ENCODE peak calls at places on chromosomes 7 and 10, in seven cellular contexts. One of them, this sample, is unnamed.

GRCh38 chr7:31640329-31640728 is 46.7 kb upstream of the PPP1R17 start:
- DNase-seq in AG10803: no peak
- DNase-seq in brain microvascular endothelial cell: no peak
- DNase-seq in CD8-positive, alpha-beta T cell: no peak
- DNase-seq in breast epithelium: no peak
- DNase-seq in lower lobe of right lung: no peak
- DNase-seq in WERI-Rb-1: no peak
- DNase-seq in this sample: no peak

GRCh38 chr10:21675157-21675796 is 141.2 kb downstream of the MLLT10 start:
- DNase-seq in breast epithelium: no peak
- DNase-seq in WERI-Rb-1: peak; percentile 14
- DNase-seq in lower lobe of right lung: no peak
- DNase-seq in AG10803: peak; percentile 32
- DNase-seq in CD8-positive, alpha-beta T cell: no peak
- DNase-seq in brain microvascular endothelial cell: peak; percentile 14
- DNase-seq in this sample: no peak

GRCh38 chr7:148584154-148584827 is 6.3 kb upstream of the C7orf33 start:
- DNase-seq in WERI-Rb-1: no peak
- DNase-seq in breast epithelium: no peak
- DNase-seq in AG10803: no peak
- DNase-seq in lower lobe of right lung: no peak
- DNase-seq in CD8-positive, alpha-beta T cell: no peak
- DNase-seq in brain microvascular endothelial cell: no peak
- DNase-seq in this sample: no peak

GRCh38 chr7:150803161-150803860 is 2.7 kb downstream of the TMEM176A start:
- DNase-seq in CD8-positive, alpha-beta T cell: no peak
- DNase-seq in WERI-Rb-1: peak; percentile 66
- DNase-seq in AG10803: no peak
- DNase-seq in breast epithelium: no peak
- DNase-seq in lower lobe of right lung: no peak
- DNase-seq in brain microvascular endothelial cell: no peak
- DNase-seq in this sample: no peak

GRCh38 chr10:34495938-34496337 is 319.2 kb downstream of the PARD3 start:
- DNase-seq in CD8-positive, alpha-beta T cell: no peak
- DNase-seq in AG10803: no peak
- DNase-seq in breast epithelium: no peak
- DNase-seq in brain microvascular endothelial cell: no peak
- DNase-seq in lower lobe of right lung: no peak
- DNase-seq in WERI-Rb-1: no peak
- DNase-seq in this sample: no peak

GRCh38 chr10:80204193-80204714 is 1.1 kb downstream of the ANXA11 start:
- DNase-seq in CD8-positive, alpha-beta T cell: no peak
- DNase-seq in lower lobe of right lung: peak; percentile 80
- DNase-seq in AG10803: no peak
- DNase-seq in brain microvascular endothelial cell: no peak
- DNase-seq in breast epithelium: peak; percentile 57
- DNase-seq in WERI-Rb-1: no peak
- DNase-seq in this sample: no peak

GRCh38 chr7:151717918-151718317 is 159.0 kb downstream of the PRKAG2 start:
- DNase-seq in lower lobe of right lung: no peak
- DNase-seq in WERI-Rb-1: no peak
- DNase-seq in breast epithelium: no peak
- DNase-seq in CD8-positive, alpha-beta T cell: no peak
- DNase-seq in brain microvascular endothelial cell: no peak
- DNase-seq in AG10803: no peak
- DNase-seq in this sample: no peak

GRCh38 chr7:47470567-47471357 is 111.1 kb downstream of the TNS3 start:
- DNase-seq in AG10803: no peak
- DNase-seq in lower lobe of right lung: no peak
- DNase-seq in brain microvascular endothelial cell: no peak
- DNase-seq in CD8-positive, alpha-beta T cell: no peak
- DNase-seq in breast epithelium: no peak
- DNase-seq in WERI-Rb-1: peak; percentile 21
- DNase-seq in this sample: no peak

GRCh38 chr10:78746178-78746763 is 322.5 kb upstream of the ZMIZ1 start:
- DNase-seq in lower lobe of right lung: no peak
- DNase-seq in AG10803: no peak
- DNase-seq in WERI-Rb-1: no peak
- DNase-seq in CD8-positive, alpha-beta T cell: no peak
- DNase-seq in breast epithelium: no peak
- DNase-seq in brain microvascular endothelial cell: no peak
- DNase-seq in this sample: no peak

DNA sequence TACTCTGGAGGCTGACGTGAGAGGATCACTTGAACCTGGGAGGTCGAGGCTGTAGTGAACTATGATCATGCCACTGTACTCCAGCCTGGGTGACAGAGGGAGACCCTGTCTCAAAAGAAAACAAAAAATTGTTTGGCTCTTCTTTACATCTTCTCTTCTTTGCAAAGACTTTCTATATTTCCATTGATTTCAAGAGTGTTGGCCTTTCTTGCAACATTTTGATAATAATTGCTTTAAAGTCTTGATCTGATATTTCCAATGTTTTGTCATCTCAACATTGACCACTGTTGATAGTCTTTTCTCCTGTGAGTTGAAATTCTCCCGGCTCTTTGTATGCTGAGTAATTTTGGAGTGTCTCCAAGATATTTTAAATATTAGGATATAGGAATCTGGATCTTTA is 17.8 kb upstream of the CLDN4 start:
- DNase-seq in lower lobe of right lung: no peak
- DNase-seq in brain microvascular endothelial cell: no peak
- DNase-seq in CD8-positive, alpha-beta T cell: no peak
- DNase-seq in breast epithelium: no peak
- DNase-seq in AG10803: no peak
- DNase-seq in WERI-Rb-1: no peak
- DNase-seq in this sample: no peak
- H3K4me3 ChIP-seq in lower lobe of right lung: no peak overlapping the region
- H3K4me3 ChIP-seq in brain microvascular endothelial cell: no peak overlapping the region
- H3K4me3 ChIP-seq in CD8-positive, alpha-beta T cell: no peak overlapping the region
- H3K4me3 ChIP-seq in breast epithelium: no peak overlapping the region
- H3K4me3 ChIP-seq in AG10803: no peak overlapping the region
- H3K4me3 ChIP-seq in WERI-Rb-1: no peak overlapping the region
- H3K4me3 ChIP-seq in this sample: no peak overlapping the region

GRCh38 chr10:126459032-126459831 is 71.0 kb upstream of the ADAM12 start:
- DNase-seq in brain microvascular endothelial cell: peak; percentile 76
- DNase-seq in AG10803: peak; percentile 70
- DNase-seq in CD8-positive, alpha-beta T cell: no peak
- DNase-seq in breast epithelium: no peak
- DNase-seq in WERI-Rb-1: no peak
- DNase-seq in lower lobe of right lung: no peak
- DNase-seq in this sample: no peak
- TF ChIP-seq CTCF in brain microvascular endothelial cell: peak; percentile 65
- TF ChIP-seq CTCF in AG10803: peak; percentile 43
- TF ChIP-seq CTCF in CD8-positive, alpha-beta T cell: no peak
- TF ChIP-seq CTCF in breast epithelium: no peak
- TF ChIP-seq CTCF in WERI-Rb-1: no peak
- TF ChIP-seq CTCF in lower lobe of right lung: no peak
- TF ChIP-seq CTCF in this sample: peak; percentile 40

DNA sequence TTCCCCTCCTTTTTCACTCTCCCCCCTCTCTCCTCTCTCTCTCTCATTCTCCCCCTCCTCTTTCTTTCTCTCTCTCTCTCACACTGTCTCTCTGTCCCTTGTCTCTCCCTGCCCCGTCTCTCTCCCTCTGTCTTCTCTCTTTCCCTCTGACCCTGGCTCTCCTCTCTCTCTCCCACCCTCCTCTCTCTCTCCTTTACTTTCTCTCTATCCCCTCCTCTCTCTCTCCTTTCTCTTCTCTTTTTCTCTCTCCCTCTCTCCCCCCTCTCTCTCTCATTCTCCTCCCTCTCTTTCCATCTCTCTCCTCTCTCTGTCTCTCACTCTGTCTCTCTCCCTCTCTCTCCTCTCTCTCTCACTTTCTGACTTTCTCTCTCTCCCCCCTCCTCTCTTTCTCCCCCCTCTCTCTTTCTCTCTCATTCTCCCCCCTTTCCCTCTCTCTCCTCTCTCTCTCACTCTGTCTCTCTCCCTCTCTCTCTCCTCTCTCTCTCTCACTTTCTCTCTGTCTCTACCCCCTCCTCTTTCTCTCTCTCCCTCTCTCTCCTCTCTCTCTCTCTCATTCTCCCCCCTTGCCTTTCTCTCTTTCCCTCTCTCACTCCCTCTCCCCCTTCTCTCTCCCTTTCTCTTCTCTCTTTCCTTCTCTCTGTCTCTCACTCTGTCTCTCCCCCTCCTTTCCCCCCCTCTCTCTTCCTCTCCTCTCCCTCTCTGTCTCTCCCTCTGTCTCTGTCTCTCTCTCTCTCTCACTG is 18.9 kb upstream of the VPS37D start:
- DNase-seq in AG10803: no peak
- DNase-seq in brain microvascular endothelial cell: no peak
- DNase-seq in breast epithelium: no peak
- DNase-seq in CD8-positive, alpha-beta T cell: no peak
- DNase-seq in lower lobe of right lung: no peak
- DNase-seq in WERI-Rb-1: no peak
- DNase-seq in this sample: no peak
- H3K4me3 ChIP-seq in AG10803: no peak overlapping the region
- H3K4me3 ChIP-seq in brain microvascular endothelial cell: no peak overlapping the region
- H3K4me3 ChIP-seq in breast epithelium: no peak overlapping the region
- H3K4me3 ChIP-seq in CD8-positive, alpha-beta T cell: no peak overlapping the region
- H3K4me3 ChIP-seq in lower lobe of right lung: no peak overlapping the region
- H3K4me3 ChIP-seq in WERI-Rb-1: no peak overlapping the region
- H3K4me3 ChIP-seq in this sample: no peak overlapping the region

GRCh38 chr7:138919912-138920311 is 61.3 kb downstream of the KIAA1549 start:
- DNase-seq in lower lobe of right lung: no peak
- DNase-seq in AG10803: no peak
- DNase-seq in brain microvascular endothelial cell: no peak
- DNase-seq in CD8-positive, alpha-beta T cell: no peak
- DNase-seq in breast epithelium: no peak
- DNase-seq in WERI-Rb-1: no peak
- DNase-seq in this sample: no peak
- TF ChIP-seq CTCF in lower lobe of right lung: no peak
- TF ChIP-seq CTCF in AG10803: no peak
- TF ChIP-seq CTCF in brain microvascular endothelial cell: no peak
- TF ChIP-seq CTCF in CD8-positive, alpha-beta T cell: no peak
- TF ChIP-seq CTCF in breast epithelium: no peak
- TF ChIP-seq CTCF in WERI-Rb-1: no peak
- TF ChIP-seq CTCF in this sample: no peak

DNA sequence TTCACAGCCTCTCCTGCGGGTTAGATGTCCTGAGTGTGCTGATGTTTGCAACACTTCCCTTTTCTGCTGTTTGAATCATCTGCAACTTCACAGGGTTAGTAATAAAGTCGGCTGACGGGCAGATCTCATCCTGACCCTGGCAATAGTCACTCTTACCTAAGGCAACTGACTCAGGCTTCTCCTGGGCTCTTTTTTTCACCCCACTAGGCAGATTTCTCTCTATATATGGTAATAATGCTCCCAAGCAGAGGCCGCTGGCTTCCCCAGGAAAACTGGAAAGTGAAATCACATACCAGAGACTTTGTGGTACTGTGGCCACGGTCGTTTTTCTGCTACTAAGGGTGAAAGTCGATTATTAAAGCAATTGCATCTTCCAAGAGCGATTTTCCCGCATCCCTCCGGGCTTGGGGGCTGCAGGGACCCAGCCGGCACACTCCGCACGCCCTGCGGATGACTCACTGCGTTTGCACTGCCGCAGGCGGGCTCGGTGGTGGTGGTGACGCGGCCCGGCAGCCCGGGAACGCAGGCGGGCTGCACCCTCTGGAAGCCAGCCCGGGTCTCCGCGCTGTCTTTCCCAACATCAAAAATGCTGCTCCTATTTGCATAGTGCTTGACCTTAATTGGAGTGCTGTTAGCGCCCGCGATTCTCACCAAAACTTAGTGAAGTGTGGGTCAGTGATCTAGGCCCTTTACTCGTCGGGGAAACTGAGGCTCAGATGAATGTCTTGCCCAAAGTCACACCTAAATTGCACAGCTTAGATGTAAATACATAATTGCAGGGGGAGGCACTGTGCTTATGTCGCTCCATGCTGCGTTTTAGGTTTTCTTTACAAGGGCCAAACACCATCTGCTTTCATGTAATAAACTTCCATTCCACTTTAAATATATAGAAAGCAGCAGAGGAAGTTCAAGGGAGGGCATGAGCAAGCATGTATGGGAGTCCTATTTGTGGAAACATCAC is 47.6 kb upstream of the ITGB1 start:
- DNase-seq in brain microvascular endothelial cell: peak; percentile 96
- DNase-seq in breast epithelium: peak; percentile 80
- DNase-seq in AG10803: peak; percentile 97
- DNase-seq in WERI-Rb-1: no peak
- DNase-seq in CD8-positive, alpha-beta T cell: no peak
- DNase-seq in lower lobe of right lung: peak; percentile 88
- DNase-seq in this sample: peak; percentile 71
- H3K4me3 ChIP-seq in brain microvascular endothelial cell: peak overlapping the region; percentile 44
- H3K4me3 ChIP-seq in breast epithelium: peak overlapping the region; percentile 48
- H3K4me3 ChIP-seq in AG10803: peak overlapping the region; percentile 62
- H3K4me3 ChIP-seq in WERI-Rb-1: no peak overlapping the region
- H3K4me3 ChIP-seq in CD8-positive, alpha-beta T cell: peak overlapping the region; percentile 48
- H3K4me3 ChIP-seq in lower lobe of right lung: peak overlapping the region; percentile 57
- H3K4me3 ChIP-seq in this sample: peak overlapping the region; percentile 48

GRCh38 chr10:64873088-64873487 is 1351.9 kb downstream of the REEP3 start:
- DNase-seq in lower lobe of right lung: no peak
- DNase-seq in CD8-positive, alpha-beta T cell: no peak
- DNase-seq in WERI-Rb-1: no peak
- DNase-seq in breast epithelium: no peak
- DNase-seq in AG10803: no peak
- DNase-seq in brain microvascular endothelial cell: no peak
- DNase-seq in this sample: no peak

GRCh38 chr10:64873959-64874358 is 1352.8 kb downstream of the REEP3 start:
- DNase-seq in brain microvascular endothelial cell: no peak
- DNase-seq in WERI-Rb-1: no peak
- DNase-seq in AG10803: no peak
- DNase-seq in lower lobe of right lung: no peak
- DNase-seq in breast epithelium: no peak
- DNase-seq in CD8-positive, alpha-beta T cell: no peak
- DNase-seq in this sample: no peak
- TF ChIP-seq CTCF in brain microvascular endothelial cell: no peak
- TF ChIP-seq CTCF in WERI-Rb-1: no peak
- TF ChIP-seq CTCF in AG10803: no peak
- TF ChIP-seq CTCF in lower lobe of right lung: no peak
- TF ChIP-seq CTCF in breast epithelium: no peak
- TF ChIP-seq CTCF in CD8-positive, alpha-beta T cell: no peak
- TF ChIP-seq CTCF in this sample: no peak